ENCODE peak calls at places on chromosomes 7 and 10, in ten cellular contexts. X is mucosa of gallbladder, F is ACHN, A is GM23338, I is NCI-H748 treated with DMSO at 0.1 percent for 48 hours, N is nephron progenitor cell, U is GM06990, P is Calu3, J is iris pigment epithelial cell, R is SW480. B is an unnamed sample.
A peak's percentile ranks its signal among the peaks of the same experiment; 100 is the strongest.

GRCh38 chr7:97005764-97006145 is 402 bp downstream of the DLX6 start:
- DNase-seq in X (no peak), F (no peak), A (no peak), I (no peak), N (no peak), U (no peak), P (no peak), J (no peak), R (no peak), B (no peak)

GRCh38 chr10:132539431-132539839 is 1.8 kb downstream of the INPP5A start:
- DNase-seq in X (no peak), F (no peak), A (no peak), I (no peak), N (peak; percentile 11), U (no peak), P (no peak), J (no peak), R (no peak), B (no peak)

GRCh38 chr10:113947138-113948011 is 92.9 kb downstream of the NHLRC2 start:
- DNase-seq in X (peak; percentile 63), F (no peak), A (no peak), I (no peak), N (peak; percentile 33), U (no peak), P (peak; percentile 37), J (no peak), R (peak; percentile 78), B (no peak)

GRCh38 chr10:36492590-36493510 is 632.5 kb upstream of the ANKRD30A start:
- DNase-seq in X (no peak), F (no peak), A (no peak), I (no peak), N (no peak), U (no peak), P (no peak), J (peak; percentile 67), R (no peak), B (no peak)

GRCh38 chr10:5547934-5548660 is 23.3 kb downstream of the CALML3 start:
- DNase-seq in X (peak; percentile 33), F (no peak), A (no peak), I (peak; percentile 63), N (no peak), U (no peak), P (peak; percentile 86), J (no peak), R (peak; percentile 96), B (no peak)

GRCh38 chr7:41046778-41047177 is 656.1 kb downstream of the INHBA start:
- DNase-seq in X (no peak), F (no peak), A (no peak), I (no peak), N (no peak), U (no peak), P (no peak), J (no peak), R (no peak), B (no peak)

GRCh38 chr10:86232646-86233045 is 133.9 kb downstream of the GRID1 start:
- DNase-seq in X (no peak), F (no peak), A (peak; percentile 35), I (no peak), N (no peak), U (no peak), P (no peak), J (no peak), R (no peak), B (no peak)

GRCh38 chr10:130750441-130750840 is 561.1 kb downstream of the TCERG1L start:
- DNase-seq in X (no peak), F (no peak), A (no peak), I (no peak), N (no peak), U (no peak), P (no peak), J (no peak), R (no peak), B (no peak)

GRCh38 chr7:6160191-6160623 is 112.2 kb downstream of the CYTH3 start:
- DNase-seq in X (peak; percentile 55), F (peak; percentile 45), A (peak; percentile 83), I (no peak), N (peak; percentile 68), U (no peak), P (peak; percentile 58), J (peak; percentile 57), R (no peak), B (no peak)

GRCh38 chr7:157554393-157555238 is 217.8 kb downstream of the DNAJB6 start:
- DNase-seq in X (no peak), F (no peak), A (no peak), I (no peak), N (no peak), U (no peak), P (peak; percentile 47), J (no peak), R (peak; percentile 76), B (no peak)

GRCh38 chr10:123278445-123278844 is 124.2 kb downstream of the BUB3 start:
- DNase-seq in X (no peak), F (no peak), A (no peak), I (no peak), N (no peak), U (no peak), P (no peak), J (no peak), R (no peak), B (no peak)

GRCh38 chr10:20058135-20058534 is 241.9 kb downstream of the PLXDC2 start:
- DNase-seq in X (no peak), F (no peak), A (no peak), I (peak; percentile 68), N (no peak), U (no peak), P (no peak), J (no peak), R (no peak), B (no peak)

GRCh38 chr10:121268363-121268762 is 329.9 kb downstream of the FGFR2 start:
- DNase-seq in X (peak; percentile 46), F (no peak), A (no peak), I (no peak), N (no peak), U (no peak), P (no peak), J (no peak), R (no peak), B (no peak)

GRCh38 chr7:96238474-96238873 is 83.4 kb downstream of the SLC25A13 start:
- DNase-seq in X (no peak), F (no peak), A (no peak), I (no peak), N (peak; percentile 27), U (no peak), P (no peak), J (peak; percentile 21), R (no peak), B (no peak)

GRCh38 chr7:36283711-36284130 is 105.9 kb upstream of the ANLN start:
- DNase-seq in X (peak; percentile 60), F (no peak), A (no peak), I (no peak), N (no peak), U (peak; percentile 37), P (no peak), J (no peak), R (peak; percentile 56), B (no peak)

GRCh38 chr7:100191775-100192174 is 14.1 kb downstream of the STAG3 start:
- DNase-seq in X (no peak), F (no peak), A (no peak), I (no peak), N (no peak), U (no peak), P (no peak), J (peak; percentile 79), R (no peak), B (no peak)

GRCh38 chr7:20647908-20648776 is 32.7 kb downstream of the ABCB5 start:
- DNase-seq in X (peak; percentile 22), F (peak; percentile 62), A (peak; percentile 86), I (peak; percentile 34), N (peak; percentile 47), U (no peak), P (peak; percentile 77), J (peak; percentile 10), R (peak; percentile 52), B (no peak)

GRCh38 chr10:8233832-8234259 is 179.4 kb downstream of the GATA3 start:
- DNase-seq in X (no peak), F (no peak), A (no peak), I (no peak), N (no peak), U (no peak), P (no peak), J (no peak), R (no peak), B (no peak)

GRCh38 chr10:130786365-130786966 is 525.1 kb downstream of the TCERG1L start:
- DNase-seq in X (no peak), F (no peak), A (no peak), I (no peak), N (peak; percentile 20), U (no peak), P (no peak), J (no peak), R (no peak), B (no peak)

GRCh38 chr10:114541081-114541833 is 116.8 kb downstream of the ABLIM1 start:
- DNase-seq in X (peak; percentile 69), F (no peak), A (no peak), I (no peak), N (no peak), U (no peak), P (no peak), J (peak; percentile 66), R (no peak), B (no peak)

GRCh38 chr10:70164179-70164578 is 6.1 kb downstream of the SAR1A start:
- DNase-seq in X (no peak), F (no peak), A (no peak), I (no peak), N (no peak), U (no peak), P (no peak), J (no peak), R (no peak), B (no peak)

GRCh38 chr10:125028291-125028867 is 86.5 kb downstream of the ZRANB1 start:
- DNase-seq in X (no peak), F (no peak), A (no peak), I (no peak), N (no peak), U (no peak), P (no peak), J (peak; percentile 36), R (no peak), B (no peak)

GRCh38 chr7:70506463-70506862 is 625.5 kb upstream of the GALNT17 start:
- DNase-seq in X (no peak), F (no peak), A (peak; percentile 78), I (peak; percentile 73), N (peak; percentile 61), U (no peak), P (no peak), J (no peak), R (peak; percentile 29), B (no peak)

GRCh38 chr10:46514431-46514861 is 42.0 kb downstream of the GPRIN2 start:
- DNase-seq in X (peak; percentile 9), F (no peak), A (no peak), I (no peak), N (no peak), U (no peak), P (no peak), J (no peak), R (no peak), B (no peak)

GRCh38 chr7:135721198-135721820 is 6.7 kb downstream of the SLC13A4 start:
- DNase-seq in X (no peak), F (no peak), A (peak; percentile 26), I (no peak), N (no peak), U (no peak), P (no peak), J (no peak), R (no peak), B (no peak)

GRCh38 chr10:29583674-29584073 is 51.1 kb downstream of the SVIL start:
- DNase-seq in X (no peak), F (no peak), A (no peak), I (no peak), N (no peak), U (no peak), P (peak; percentile 24), J (peak; percentile 49), R (peak; percentile 36), B (no peak)

GRCh38 chr7:131424219-131424822 is 96.6 kb downstream of the MKLN1 start:
- DNase-seq in X (no peak), F (peak; percentile 62), A (peak; percentile 16), I (peak; percentile 17), N (no peak), U (peak; percentile 6), P (no peak), J (peak; percentile 44), R (peak; percentile 48), B (no peak)

GRCh38 chr7:108104324-108104723 is 25.8 kb downstream of the LAMB4 start:
- DNase-seq in X (peak; percentile 20), F (no peak), A (no peak), I (no peak), N (no peak), U (no peak), P (no peak), J (no peak), R (no peak), B (no peak)